ENCODE peak calls at places on chromosomes 6 and 20, in six cellular contexts. H is lower lobe of right lung, L is posterior vena cava, X is substantia nigra, F is uterus, K is fibroblast of gingiva. A is an unnamed sample.
A peak's percentile ranks its signal among the peaks of the same experiment; 100 is the strongest.

GRCh38 chr20:61808497-61808896 is 257.2 kb downstream of the TAF4 start:
- DNase-seq in H (peak; percentile 36), X (no peak), K (no peak), L (peak; percentile 69), F (no peak), A (no peak)

GRCh38 chr20:47691632-47692031 is 93.6 kb downstream of the SULF2 start:
- DNase-seq in K (peak; percentile 31), H (no peak), X (no peak), L (no peak), F (no peak), A (no peak)

GRCh38 chr6:4896401-4896800 is 107.4 kb downstream of the RPP40 start:
- DNase-seq in X (no peak), H (no peak), L (no peak), F (no peak), K (no peak), A (no peak)

GRCh38 chr6:31821301-31822037 is 6.1 kb upstream of the HSPA1B start:
- DNase-seq in F (peak; percentile 71), K (no peak), L (peak; percentile 90), X (no peak), H (peak; percentile 86), A (peak; percentile 74)

GRCh38 chr6:118320652-118321051 is 227.4 kb upstream of the PLN start:
- DNase-seq in X (no peak), K (no peak), F (no peak), L (no peak), H (no peak), A (no peak)

GRCh38 chr20:6696001-6696400 is 71.5 kb upstream of the BMP2 start:
- DNase-seq in K (no peak), F (no peak), H (no peak), L (no peak), X (no peak), A (no peak)

GRCh38 chr6:144064402-144064830 is 31.0 kb downstream of the SF3B5 start:
- DNase-seq in F (no peak), L (peak; percentile 87), X (no peak), H (peak; percentile 76), K (no peak), A (no peak)

GRCh38 chr6:158536084-158536890 is 23.6 kb upstream of the TMEM181 start:
- DNase-seq in F (peak; percentile 44), H (peak; percentile 83), X (no peak), L (peak; percentile 92), K (peak; percentile 59), A (peak; percentile 60)

GRCh38 chr6:39791311-39791710 is 865 bp upstream of the DAAM2 start:
- DNase-seq in L (no peak), X (no peak), F (no peak), H (no peak), K (peak; percentile 22), A (no peak)

GRCh38 chr6:26568601-26569432 is 27.9 kb upstream of the ABT1 start:
- DNase-seq in L (peak; percentile 96), H (peak; percentile 86), X (peak; percentile 59), K (peak; percentile 84), F (peak; percentile 97), A (peak; percentile 44)

GRCh38 chr20:62363920-62364851 is 2.9 kb downstream of the LAMA5 start:
- DNase-seq in K (no peak), X (no peak), H (peak; percentile 47), F (peak; percentile 44), L (no peak), A (no peak)

GRCh38 chr6:7087491-7087979 is 20.2 kb upstream of the RREB1 start:
- DNase-seq in H (no peak), L (no peak), K (no peak), F (no peak), X (no peak), A (no peak)

GRCh38 chr6:75747985-75748742 is 875 bp upstream of the MYO6 start:
- DNase-seq in X (no peak), F (no peak), K (no peak), L (no peak), H (no peak), A (no peak)

GRCh38 chr6:136550045-136550329 is 235 bp downstream of the MAP7 start:
- DNase-seq in H (no peak), X (no peak), F (no peak), L (no peak), K (no peak), A (no peak)